ENCODE peak calls at places on chromosomes 7 and 10, in eight cellular contexts. One of them, this sample, is unnamed. For H3K4me1, the result is how much of the 10 kb centered on the place peaks cover.

GRCh38 chr7:121447939-121448338 is 51.8 kb upstream of the FAM3C start:
- DNase-seq in body of pancreas: no peak
- DNase-seq in ovary: no peak
- DNase-seq in aorta: no peak
- DNase-seq in IMR-90: no peak
- DNase-seq in mammary epithelial cell: no peak
- DNase-seq in uterus: no peak
- DNase-seq in HCT116: no peak
- DNase-seq in this sample: no peak

GRCh38 chr10:778626-779330 is 89.3 kb upstream of the DIP2C start:
- DNase-seq in uterus: no peak
- DNase-seq in IMR-90: peak
- DNase-seq in body of pancreas: no peak
- DNase-seq in aorta: no peak
- DNase-seq in ovary: no peak
- DNase-seq in mammary epithelial cell: peak
- DNase-seq in HCT116: no peak
- DNase-seq in this sample: no peak

GRCh38 chr7:95861041-95861440 is 88.7 kb downstream of the DYNC1I1 start:
- DNase-seq in uterus: no peak
- DNase-seq in body of pancreas: no peak
- DNase-seq in aorta: no peak
- DNase-seq in HCT116: no peak
- DNase-seq in mammary epithelial cell: no peak
- DNase-seq in IMR-90: peak
- DNase-seq in ovary: no peak
- DNase-seq in this sample: no peak

GRCh38 chr10:33008499-33009243 is 50.6 kb upstream of the ITGB1 start:
- DNase-seq in IMR-90: peak
- DNase-seq in mammary epithelial cell: peak
- DNase-seq in uterus: peak
- DNase-seq in HCT116: peak
- DNase-seq in body of pancreas: peak
- DNase-seq in ovary: peak
- DNase-seq in aorta: no peak
- DNase-seq in this sample: peak

GRCh38 chr7:2431260-2431867 is 28.0 kb downstream of the CHST12 start:
- DNase-seq in body of pancreas: peak
- DNase-seq in mammary epithelial cell: no peak
- DNase-seq in aorta: no peak
- DNase-seq in HCT116: no peak
- DNase-seq in ovary: no peak
- DNase-seq in uterus: no peak
- DNase-seq in IMR-90: no peak
- DNase-seq in this sample: no peak

GRCh38 chr10:113616244-113617074 is 47.4 kb downstream of the NRAP start:
- DNase-seq in uterus: no peak
- DNase-seq in aorta: no peak
- DNase-seq in ovary: no peak
- DNase-seq in HCT116: peak
- DNase-seq in IMR-90: no peak
- DNase-seq in mammary epithelial cell: no peak
- DNase-seq in body of pancreas: peak
- DNase-seq in this sample: peak

GRCh38 chr10:47330366-47330765 is 8.1 kb downstream of the GDF2 start:
- DNase-seq in aorta: no peak
- DNase-seq in mammary epithelial cell: no peak
- DNase-seq in uterus: no peak
- DNase-seq in HCT116: no peak
- DNase-seq in body of pancreas: no peak
- DNase-seq in IMR-90: no peak
- DNase-seq in ovary: no peak
- DNase-seq in this sample: no peak

GRCh38 chr7:101952355-101953247 is 135.2 kb downstream of the CUX1 start:
- DNase-seq in mammary epithelial cell: peak
- DNase-seq in HCT116: peak
- DNase-seq in body of pancreas: no peak
- DNase-seq in IMR-90: peak
- DNase-seq in aorta: peak
- DNase-seq in uterus: peak
- DNase-seq in ovary: peak
- DNase-seq in this sample: no peak

GRCh38 chr10:23432161-23432560 is 6.7 kb upstream of the OTUD1 start:
- DNase-seq in mammary epithelial cell: peak
- DNase-seq in ovary: no peak
- DNase-seq in IMR-90: no peak
- DNase-seq in uterus: no peak
- DNase-seq in aorta: no peak
- DNase-seq in HCT116: no peak
- DNase-seq in body of pancreas: no peak
- DNase-seq in this sample: no peak

GRCh38 chr10:117226813-117227451 is 14.0 kb upstream of the SLC18A2 start:
- DNase-seq in mammary epithelial cell: peak
- DNase-seq in ovary: peak
- DNase-seq in uterus: no peak
- DNase-seq in body of pancreas: peak
- DNase-seq in aorta: no peak
- DNase-seq in HCT116: peak
- DNase-seq in IMR-90: no peak
- DNase-seq in this sample: peak

GRCh38 chr10:122192142-122192541 is 79.0 kb upstream of the BTBD16 start:
- DNase-seq in aorta: peak
- DNase-seq in IMR-90: no peak
- DNase-seq in mammary epithelial cell: no peak
- DNase-seq in ovary: no peak
- DNase-seq in uterus: no peak
- DNase-seq in body of pancreas: no peak
- DNase-seq in HCT116: no peak
- DNase-seq in this sample: no peak

DNA sequence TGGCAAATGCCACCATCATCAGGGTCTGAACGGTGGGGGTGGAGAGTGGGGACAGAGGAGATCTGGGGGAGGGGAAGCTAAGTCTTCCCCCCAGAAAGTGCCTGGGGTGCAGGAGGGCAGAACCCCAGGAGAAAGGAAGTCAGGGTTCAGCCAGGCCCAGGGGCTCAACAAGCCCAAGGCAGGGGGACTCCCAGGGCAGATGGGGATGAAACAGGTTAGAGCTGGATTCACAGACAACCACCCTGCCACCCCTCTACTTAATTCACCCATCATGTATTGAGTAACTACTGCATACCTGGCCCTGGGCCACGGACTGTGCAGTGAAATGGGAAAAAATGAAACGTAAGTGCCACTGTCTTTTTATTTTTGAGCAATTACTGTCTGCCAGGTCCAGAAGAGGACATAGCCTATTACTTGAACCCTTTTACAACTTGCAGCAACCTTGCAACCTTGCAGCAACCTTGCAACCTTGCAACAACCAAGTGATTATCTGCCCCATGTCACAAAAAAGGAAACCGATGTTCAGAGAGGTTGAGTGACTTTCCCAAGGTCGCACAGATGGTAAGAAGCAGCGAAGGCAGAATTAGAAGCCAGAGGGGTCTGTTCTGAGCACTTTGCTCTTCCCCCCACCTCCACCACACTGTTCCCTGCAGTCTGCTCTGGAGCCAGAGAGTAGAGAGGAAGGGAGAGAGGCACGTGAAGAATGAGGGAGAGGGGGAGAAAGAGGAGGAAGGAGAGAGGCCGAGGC is 4.8 kb downstream of the ELN start:
- DNase-seq in HCT116: no peak
- DNase-seq in ovary: no peak
- DNase-seq in uterus: no peak
- DNase-seq in mammary epithelial cell: no peak
- DNase-seq in aorta: no peak
- DNase-seq in body of pancreas: peak
- DNase-seq in IMR-90: no peak
- DNase-seq in this sample: no peak
- H3K4me3 ChIP-seq in HCT116: no peak
- H3K4me3 ChIP-seq in ovary: no peak
- H3K4me3 ChIP-seq in uterus: no peak
- H3K4me3 ChIP-seq in mammary epithelial cell: no peak
- H3K4me3 ChIP-seq in aorta: peak
- H3K4me3 ChIP-seq in body of pancreas: no peak
- H3K4me3 ChIP-seq in IMR-90: no peak
- H3K4me3 ChIP-seq in this sample: no peak

GRCh38 chr10:133016493-133017202 is 71.1 kb upstream of the ADGRA1 start:
- DNase-seq in HCT116: no peak
- DNase-seq in mammary epithelial cell: no peak
- DNase-seq in uterus: no peak
- DNase-seq in ovary: no peak
- DNase-seq in aorta: no peak
- DNase-seq in IMR-90: no peak
- DNase-seq in body of pancreas: no peak
- DNase-seq in this sample: no peak
- H3K4me1 ChIP-seq in HCT116: under half
- H3K4me1 ChIP-seq in mammary epithelial cell: under half
- H3K4me1 ChIP-seq in uterus: under half
- H3K4me1 ChIP-seq in ovary: under half
- H3K4me1 ChIP-seq in aorta: under half
- H3K4me1 ChIP-seq in IMR-90: under half
- H3K4me1 ChIP-seq in body of pancreas: under half
- H3K4me1 ChIP-seq in this sample: under half

GRCh38 chr7:25781704-25782103 is 370.3 kb upstream of the NFE2L3 start:
- DNase-seq in body of pancreas: no peak
- DNase-seq in uterus: no peak
- DNase-seq in mammary epithelial cell: no peak
- DNase-seq in HCT116: no peak
- DNase-seq in IMR-90: no peak
- DNase-seq in ovary: no peak
- DNase-seq in aorta: no peak
- DNase-seq in this sample: no peak

GRCh38 chr7:25776737-25777109 is 375.3 kb upstream of the NFE2L3 start:
- DNase-seq in ovary: no peak
- DNase-seq in uterus: no peak
- DNase-seq in body of pancreas: no peak
- DNase-seq in aorta: no peak
- DNase-seq in IMR-90: no peak
- DNase-seq in HCT116: no peak
- DNase-seq in mammary epithelial cell: no peak
- DNase-seq in this sample: no peak

GRCh38 chr7:25779002-25779546 is 372.9 kb upstream of the NFE2L3 start:
- DNase-seq in IMR-90: no peak
- DNase-seq in mammary epithelial cell: no peak
- DNase-seq in ovary: no peak
- DNase-seq in aorta: no peak
- DNase-seq in uterus: no peak
- DNase-seq in body of pancreas: no peak
- DNase-seq in HCT116: no peak
- DNase-seq in this sample: no peak

GRCh38 chr7:25777969-25778767 is 373.8 kb upstream of the NFE2L3 start:
- DNase-seq in mammary epithelial cell: no peak
- DNase-seq in IMR-90: no peak
- DNase-seq in body of pancreas: no peak
- DNase-seq in aorta: no peak
- DNase-seq in ovary: no peak
- DNase-seq in uterus: no peak
- DNase-seq in HCT116: no peak
- DNase-seq in this sample: no peak

DNA sequence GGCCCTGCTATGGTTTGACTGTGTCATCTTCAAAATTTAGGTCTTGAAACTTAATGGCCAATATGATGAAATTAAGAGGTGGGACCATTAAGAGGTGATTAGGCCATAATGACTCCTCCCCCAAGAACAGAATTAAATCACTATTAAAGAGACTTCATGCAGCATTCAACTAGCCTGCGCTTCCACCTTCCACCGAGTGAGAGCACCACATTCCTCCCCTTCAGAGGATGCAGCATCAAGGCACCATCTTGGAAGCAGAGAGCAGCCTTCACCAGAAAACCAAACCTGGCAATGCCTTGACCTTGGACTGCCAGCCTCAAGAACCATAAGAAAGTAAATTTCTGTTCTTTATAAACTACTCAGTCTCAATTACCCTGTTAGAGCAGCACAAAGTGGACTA is 371.1 kb upstream of the NFE2L3 start:
- DNase-seq in mammary epithelial cell: no peak
- DNase-seq in uterus: no peak
- DNase-seq in IMR-90: no peak
- DNase-seq in HCT116: no peak
- DNase-seq in body of pancreas: no peak
- DNase-seq in aorta: no peak
- DNase-seq in ovary: no peak
- DNase-seq in this sample: no peak
- H3K4me3 ChIP-seq in mammary epithelial cell: no peak
- H3K4me3 ChIP-seq in uterus: no peak
- H3K4me3 ChIP-seq in IMR-90: no peak
- H3K4me3 ChIP-seq in HCT116: no peak
- H3K4me3 ChIP-seq in body of pancreas: no peak
- H3K4me3 ChIP-seq in aorta: no peak
- H3K4me3 ChIP-seq in ovary: no peak
- H3K4me3 ChIP-seq in this sample: no peak

DNA sequence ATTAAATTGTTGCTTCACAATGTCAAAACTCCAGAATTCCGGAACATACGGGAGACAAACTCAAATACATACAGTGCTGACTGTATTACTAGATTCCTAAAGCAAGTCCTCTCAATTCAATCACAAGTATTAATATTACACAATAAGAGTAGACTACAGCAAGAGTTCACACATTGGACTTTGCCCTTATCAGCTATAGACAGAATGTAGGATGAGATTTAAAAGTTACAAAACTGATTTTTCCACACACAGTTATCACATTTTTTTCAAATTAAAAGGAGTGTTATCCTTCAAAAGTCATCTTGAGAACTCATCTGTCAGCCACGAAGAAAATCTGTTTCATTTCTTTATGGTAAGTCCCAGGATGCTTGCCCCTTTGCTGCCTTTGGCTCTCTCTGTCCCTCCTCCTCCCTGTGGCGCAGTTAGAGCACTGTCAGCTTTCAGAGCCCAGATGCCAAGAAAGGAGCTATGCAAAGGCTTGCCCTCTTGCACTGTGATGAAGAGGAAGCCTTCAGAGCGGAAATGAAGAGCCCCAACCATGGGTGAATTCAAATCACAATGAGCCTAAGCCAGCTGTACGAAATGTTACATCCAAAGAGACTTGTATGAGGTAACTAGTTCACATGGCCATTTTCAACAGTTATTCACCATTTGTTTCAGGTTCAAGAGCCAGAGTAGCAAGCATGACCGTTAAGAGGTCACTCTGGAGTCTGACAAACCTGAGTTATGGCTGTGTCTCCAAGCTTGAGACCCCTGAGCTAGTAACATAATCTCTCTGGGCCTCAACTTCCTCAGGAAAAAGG is 10.7 kb downstream of the NCOA4 start:
- DNase-seq in mammary epithelial cell: no peak
- DNase-seq in uterus: no peak
- DNase-seq in IMR-90: no peak
- DNase-seq in body of pancreas: no peak
- DNase-seq in aorta: peak
- DNase-seq in HCT116: no peak
- DNase-seq in ovary: no peak
- DNase-seq in this sample: no peak
- H3K4me1 ChIP-seq in mammary epithelial cell: under half
- H3K4me1 ChIP-seq in uterus: under half
- H3K4me1 ChIP-seq in IMR-90: under half
- H3K4me1 ChIP-seq in body of pancreas: half or more
- H3K4me1 ChIP-seq in aorta: under half
- H3K4me1 ChIP-seq in HCT116: under half
- H3K4me1 ChIP-seq in ovary: under half
- H3K4me1 ChIP-seq in this sample: under half